ENCODE peak calls at places on chromosomes 16 and 17, in seven cellular contexts. V is breast epithelium, Y is tibial artery, F is heart right ventricle, A is astrocyte, W is Caco-2, S is lower lobe of right lung. Q is an unnamed sample.

GRCh38 chr16:25089346-25089745 is 22.2 kb upstream of the LCMT1 start:
- DNase-seq in Y (no peak), F (no peak), W (peak), V (no peak), S (no peak), A (no peak), Q (peak)

GRCh38 chr17:68290268-68290954 is 516 bp downstream of the SLC16A6 start:
- DNase-seq in V (no peak), A (no peak), W (no peak), F (peak), S (peak), Y (no peak), Q (no peak)

GRCh38 chr17:51948128-51948527 is 210.4 kb downstream of the CA10 start:
- DNase-seq in Y (no peak), F (no peak), W (no peak), V (no peak), S (no peak), A (no peak), Q (no peak)

GRCh38 chr16:1989209-1989825 is 453 bp upstream of the SYNGR3 start:
- DNase-seq in A (no peak), V (no peak), Y (no peak), W (no peak), F (peak), S (no peak), Q (no peak)

GRCh38 chr16:12906271-12906670 is 4.9 kb downstream of the SHISA9 start:
- DNase-seq in S (no peak), F (no peak), A (no peak), V (no peak), W (no peak), Y (no peak), Q (no peak)

GRCh38 chr17:27226611-27227234 is 67.2 kb upstream of the WSB1 start:
- DNase-seq in W (no peak), A (peak), S (no peak), F (no peak), Y (no peak), V (no peak), Q (no peak)

GRCh38 chr17:4519361-4519788 is 20.7 kb downstream of the SPNS2 start:
- DNase-seq in V (peak), Y (peak), F (peak), S (peak), A (no peak), W (no peak), Q (no peak)

GRCh38 chr16:57667526-57668258 is 414 bp upstream of the ADGRG3 start:
- DNase-seq in V (no peak), W (no peak), S (peak), F (no peak), Y (no peak), A (no peak), Q (no peak)

GRCh38 chr17:55451758-55452468 is 30.3 kb upstream of the MMD start:
- DNase-seq in S (no peak), A (no peak), Y (no peak), F (no peak), V (no peak), W (no peak), Q (no peak)

GRCh38 chr17:29760279-29760721 is 137.6 kb upstream of the CORO6 start:
- DNase-seq in Y (no peak), V (no peak), S (no peak), A (peak), F (no peak), W (no peak), Q (no peak)

GRCh38 chr16:4315185-4316102 is at the start of gene GLIS2:
- DNase-seq in V (no peak), S (peak), Y (peak), W (peak), A (peak), F (peak), Q (no peak)

GRCh38 chr16:73058616-73059409 is 10.9 kb upstream of the ZFHX3 start:
- DNase-seq in V (no peak), F (peak), S (peak), Y (peak), A (peak), W (no peak), Q (no peak)

GRCh38 chr16:69187387-69187890 is 475 bp downstream of the SNTB2 start:
- DNase-seq in W (no peak), S (peak), Y (peak), A (no peak), V (peak), F (peak), Q (no peak)

GRCh38 chr16:87206646-87207451 is 110.3 kb downstream of the C16orf95 start:
- DNase-seq in W (no peak), S (no peak), Y (peak), V (no peak), F (no peak), A (peak), Q (peak)

GRCh38 chr17:59331929-59332889 is 754 bp downstream of the YPEL2 start:
- DNase-seq in S (peak), Y (peak), V (peak), F (peak), W (no peak), A (no peak), Q (no peak)

GRCh38 chr17:61389670-61390478 is 9.8 kb upstream of the TBX2 start:
- DNase-seq in V (no peak), Y (no peak), S (no peak), W (no peak), A (no peak), F (peak), Q (no peak)

GRCh38 chr16:16057102-16057501 is 107.7 kb downstream of the ABCC1 start:
- DNase-seq in F (no peak), V (no peak), Y (no peak), W (no peak), S (no peak), A (no peak), Q (no peak)

GRCh38 chr17:43316522-43317142 is 82.2 kb upstream of the ARL4D start:
- DNase-seq in S (no peak), F (no peak), W (no peak), Y (no peak), A (no peak), V (no peak), Q (no peak)

GRCh38 chr17:34728771-34729310 is 149.5 kb downstream of the TMEM132E start:
- DNase-seq in Y (no peak), F (no peak), W (no peak), V (no peak), S (no peak), A (no peak), Q (no peak)

GRCh38 chr16:73068546-73069401 is 20.8 kb upstream of the ZFHX3 start:
- DNase-seq in W (no peak), Y (peak), S (peak), F (peak), A (peak), V (no peak), Q (no peak)

GRCh38 chr17:49691086-49691676 is 13.3 kb upstream of the SPOP start:
- DNase-seq in Y (peak), A (peak), V (no peak), S (no peak), F (no peak), W (peak), Q (no peak)

GRCh38 chr17:42617956-42618431 is 8.5 kb downstream of the TUBG1 start:
- DNase-seq in S (no peak), Y (no peak), F (no peak), A (no peak), V (no peak), W (no peak), Q (no peak)

GRCh38 chr16:30358990-30359870 is 4.1 kb upstream of the CD2BP2 start:
- DNase-seq in S (no peak), W (no peak), F (no peak), V (no peak), Y (no peak), A (no peak), Q (no peak)

GRCh38 chr16:49857423-49858181 is 1.7 kb upstream of the ZNF423 start:
- DNase-seq in S (no peak), A (peak), F (peak), W (peak), V (no peak), Y (peak), Q (peak)

GRCh38 chr17:27293359-27293897 is 486 bp upstream of the WSB1 start:
- DNase-seq in S (no peak), W (no peak), F (no peak), Y (no peak), A (no peak), V (no peak), Q (no peak)

GRCh38 chr16:77788196-77789084 is at the start of gene VAT1L:
- DNase-seq in S (no peak), A (peak), Y (peak), F (peak), V (no peak), W (peak), Q (no peak)

GRCh38 chr17:16980813-16981731 is 9.2 kb upstream of the TNFRSF13B start:
- DNase-seq in Y (no peak), W (no peak), S (no peak), V (no peak), A (no peak), F (no peak), Q (no peak)

GRCh38 chr16:67697813-67698212 is 21.3 kb downstream of the GFOD2 start:
- DNase-seq in Y (no peak), F (no peak), W (peak), S (no peak), A (no peak), V (no peak), Q (no peak)

GRCh38 chr17:7712111-7712771 is 5.3 kb upstream of the DNAH2 start:
- DNase-seq in Y (no peak), A (no peak), W (no peak), F (no peak), S (no peak), V (no peak), Q (no peak)

GRCh38 chr16:29807426-29808218 is 1.3 kb downstream of the MAZ start:
- DNase-seq in S (peak), W (peak), V (peak), A (peak), Y (peak), F (peak), Q (peak)

GRCh38 chr16:424033-424622 is 1.3 kb upstream of the RAB11FIP3 start:
- DNase-seq in F (no peak), W (no peak), S (no peak), A (peak), Y (peak), V (peak), Q (peak)

GRCh38 chr17:28896491-28896883 is 1.0 kb downstream of the FLOT2 start:
- DNase-seq in A (no peak), W (no peak), S (no peak), V (no peak), F (no peak), Y (no peak), Q (no peak)

GRCh38 chr17:65629234-65629690 is 67.8 kb upstream of the AXIN2 start:
- DNase-seq in A (peak), Y (no peak), V (no peak), S (no peak), F (no peak), W (no peak), Q (no peak)

GRCh38 chr16:3654249-3654991 is at the start of gene DNASE1:
- DNase-seq in W (peak), S (peak), F (peak), V (no peak), A (peak), Y (peak), Q (no peak)

GRCh38 chr17:59311051-59311468 is 20.4 kb upstream of the YPEL2 start:
- DNase-seq in F (no peak), W (peak), Y (peak), V (no peak), S (no peak), A (peak), Q (no peak)

GRCh38 chr16:5523794-5524193 is 426.2 kb upstream of the EEF2KMT start:
- DNase-seq in F (no peak), A (no peak), W (no peak), Y (no peak), V (no peak), S (no peak), Q (no peak)

GRCh38 chr17:74089869-74090464 is 113.5 kb upstream of the RPL38 start:
- DNase-seq in S (peak), F (no peak), W (peak), A (peak), Y (peak), V (no peak), Q (peak)

GRCh38 chr16:82580293-82580900 is 46.4 kb upstream of the CDH13 start:
- DNase-seq in A (peak), S (no peak), V (no peak), Y (no peak), W (no peak), F (no peak), Q (peak)

DNA sequence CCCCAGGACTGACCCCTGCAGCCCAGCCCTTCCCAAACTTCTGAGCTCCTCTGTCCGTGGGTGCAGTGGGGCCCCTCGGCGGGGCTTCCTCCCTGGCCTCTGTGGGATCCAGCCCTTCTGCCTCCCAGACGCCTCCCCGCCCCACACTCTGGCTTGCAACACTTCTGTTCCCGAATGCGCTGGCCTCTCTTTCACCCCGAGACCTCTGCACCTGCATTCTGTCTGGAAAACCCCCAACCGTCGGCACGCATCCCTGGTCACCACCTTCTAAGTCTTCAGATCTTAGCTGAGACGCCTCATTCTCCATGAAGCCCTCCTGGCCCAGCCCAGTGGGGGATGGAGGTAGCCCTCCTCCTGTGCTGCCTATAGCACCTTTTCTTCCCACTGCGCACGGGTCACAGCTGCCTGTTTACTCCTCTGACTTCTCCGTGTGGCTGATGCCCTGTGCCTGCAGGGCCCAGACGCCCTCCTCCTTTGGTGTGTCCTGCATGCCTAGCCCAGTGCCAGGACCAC is 26.4 kb downstream of the TMEM235 start:
- DNase-seq in V (no peak), F (no peak), S (peak), A (peak), W (peak), Y (no peak), Q (no peak)
- H3K4me3 ChIP-seq in V (peak), F (no peak), S (no peak), A (no peak), W (no peak), Y (no peak), Q (no peak)

GRCh38 chr16:85988723-85989313 is 89.9 kb downstream of the IRF8 start:
- DNase-seq in W (no peak), A (no peak), Y (no peak), V (no peak), F (no peak), S (no peak), Q (no peak)

GRCh38 chr16:85984947-85985451 is 86.0 kb downstream of the IRF8 start:
- DNase-seq in S (peak), W (no peak), A (no peak), F (no peak), Y (no peak), V (no peak), Q (no peak)

GRCh38 chr16:85987750-85988078 is 88.8 kb downstream of the IRF8 start:
- DNase-seq in V (no peak), Y (no peak), A (no peak), S (no peak), F (no peak), W (no peak), Q (no peak)

GRCh38 chr16:85988306-85988705 is 89.3 kb downstream of the IRF8 start:
- DNase-seq in A (no peak), W (no peak), S (no peak), V (no peak), Y (no peak), F (no peak), Q (no peak)

GRCh38 chr16:85986931-85987749 is 88.2 kb downstream of the IRF8 start:
- DNase-seq in W (peak), Y (no peak), S (no peak), F (no peak), A (no peak), V (no peak), Q (no peak)
- TF ChIP-seq CTCF in W (peak), Y (no peak), S (peak), F (peak), A (no peak), V (no peak), Q (peak)

GRCh38 chr17:2931901-2932300 is 131.5 kb downstream of the OR1D5 start:
- DNase-seq in W (no peak), Y (no peak), V (no peak), A (no peak), F (no peak), S (no peak), Q (no peak)

GRCh38 chr17:2932946-2933345 is 130.5 kb downstream of the OR1D5 start:
- DNase-seq in V (no peak), F (no peak), Y (no peak), A (no peak), S (no peak), W (no peak), Q (no peak)

GRCh38 chr17:2929881-2930533 is 133.4 kb downstream of the OR1D5 start:
- DNase-seq in S (peak), Y (no peak), A (no peak), F (no peak), V (no peak), W (peak), Q (no peak)

GRCh38 chr17:2933606-2934005 is 129.8 kb downstream of the OR1D5 start:
- DNase-seq in S (no peak), W (no peak), A (no peak), Y (no peak), V (no peak), F (no peak), Q (no peak)

GRCh38 chr17:2931426-2931825 is 132.0 kb downstream of the OR1D5 start:
- DNase-seq in V (no peak), W (no peak), S (no peak), F (no peak), Y (no peak), A (no peak), Q (no peak)
- H3K4me3 ChIP-seq in V (no peak), W (no peak), S (no peak), F (no peak), Y (no peak), A (no peak), Q (no peak)

DNA sequence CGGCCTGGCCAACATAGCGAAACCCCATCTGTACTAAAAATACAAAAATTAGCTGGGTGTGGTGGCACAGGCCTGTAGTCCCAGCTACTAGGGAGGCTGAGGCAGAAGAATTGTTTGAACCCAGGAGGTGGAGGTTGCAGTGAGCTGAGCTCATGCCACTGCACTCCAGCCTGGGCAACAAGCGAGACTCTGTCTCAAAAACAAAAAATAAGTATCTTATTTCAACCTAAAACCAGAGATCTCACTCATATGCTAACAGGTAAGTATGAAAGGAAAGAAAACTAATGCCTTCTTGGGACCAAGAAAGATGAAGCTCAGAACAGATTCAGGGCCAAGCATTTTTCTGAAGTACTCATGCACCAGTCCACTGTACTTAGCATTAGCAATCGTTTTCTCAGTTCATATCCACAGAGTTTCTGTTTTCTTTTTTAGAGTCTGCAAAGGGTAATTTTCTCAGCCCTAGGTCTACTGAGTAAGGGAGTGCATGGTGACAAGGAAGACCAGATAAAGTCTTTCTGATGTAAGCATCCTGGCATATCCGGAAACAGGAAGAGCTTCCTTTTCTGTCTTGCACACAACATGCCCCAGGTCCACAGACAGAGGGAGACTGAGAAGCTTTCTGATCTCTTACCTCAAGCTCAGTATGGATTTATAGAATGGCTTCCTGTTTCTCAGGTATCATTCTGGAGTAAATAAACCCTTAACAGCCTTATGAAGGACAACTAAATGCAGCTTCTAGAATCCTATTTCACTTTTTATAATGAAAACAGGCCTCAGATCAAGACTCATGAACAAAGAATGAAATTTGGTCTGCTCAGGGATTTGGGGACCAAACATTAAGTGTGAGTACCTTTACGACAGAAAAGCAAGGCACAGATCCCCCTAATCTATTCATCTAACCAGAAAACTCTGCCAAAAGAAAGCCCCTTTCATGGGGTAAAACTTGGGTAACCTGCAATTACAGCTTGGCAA is 38.7 kb upstream of the FOXJ1 start:
- DNase-seq in S (no peak), F (no peak), A (no peak), Y (no peak), V (no peak), W (no peak), Q (no peak)
- TF ChIP-seq CTCF in S (peak), F (no peak), A (no peak), Y (no peak), V (no peak), W (no peak), Q (no peak)